ENCODE peak calls at places on chromosomes 16 and 17, in four cellular contexts. P is IMR-90, E is EH, U is substantia nigra. C is an unnamed sample.

GRCh38 chr17:7176870-7177209 is 2.3 kb downstream of the ASGR1 start:
- DNase-seq in P (no peak), E (no peak), U (no peak), C (no peak)

GRCh38 chr17:79907855-79908254 is 68.6 kb upstream of the CBX4 start:
- DNase-seq in P (peak), E (peak), U (no peak), C (peak)

GRCh38 chr17:1315409-1315808 is 35.9 kb downstream of the TRARG1 start:
- DNase-seq in P (no peak), E (no peak), U (no peak), C (no peak)

GRCh38 chr17:59311051-59311468 is 20.4 kb upstream of the YPEL2 start:
- DNase-seq in P (peak), E (peak), U (peak), C (peak)

GRCh38 chr17:226108-226772 is 44.8 kb upstream of the DOC2B start:
- DNase-seq in P (no peak), E (no peak), U (no peak), C (no peak)

GRCh38 chr16:67482260-67482924 is 955 bp downstream of the AGRP start:
- DNase-seq in P (no peak), E (no peak), U (no peak), C (no peak)

GRCh38 chr17:27422601-27423000 is 33.6 kb upstream of the KSR1 start:
- DNase-seq in P (no peak), E (no peak), U (no peak), C (no peak)

GRCh38 chr17:77424585-77425344 is 284.0 kb downstream of the SEC14L1 start:
- DNase-seq in P (peak), E (peak), U (peak), C (peak)

GRCh38 chr17:1413281-1413791 is 13.3 kb upstream of the YWHAE start:
- DNase-seq in P (peak), E (peak), U (no peak), C (peak)

GRCh38 chr16:11139624-11140375 is 116.2 kb downstream of the SOCS1 start:
- DNase-seq in P (no peak), E (no peak), U (no peak), C (no peak)

GRCh38 chr17:76345377-76345945 is 8.3 kb downstream of the PRPSAP1 start:
- DNase-seq in P (peak), E (no peak), U (no peak), C (no peak)